ENCODE peak calls at places on chromosomes 4 and X, in nine cellular contexts. U is GM23248, R is GM23338, P is hepatocyte, N is PC-9, W is HCT116, O is H1, G is neural progenitor cell, D is endothelial cell of umbilical vein. B is an unnamed sample. For H4K20me1, the result is how much of the 10 kb centered on the place peaks cover.

GRCh38 chrX:24498181-24498580 is 33.1 kb downstream of the PDK3 start:
- DNase-seq in U (peak), R (peak), P (peak), N (no peak), W (no peak), O (no peak), G (peak), D (peak), B (no peak)

GRCh38 chr4:6177587-6178197 is 22.7 kb downstream of the JAKMIP1 start:
- DNase-seq in U (no peak), R (peak), P (no peak), N (no peak), W (no peak), O (no peak), G (no peak), D (no peak), B (no peak)

GRCh38 chrX:19791562-19791961 is 95.8 kb downstream of the SH3KBP1 start:
- DNase-seq in U (peak), R (no peak), P (no peak), N (no peak), W (no peak), O (no peak), G (no peak), D (no peak), B (no peak)

GRCh38 chr4:180652533-180652932 is 1590.7 kb upstream of the TENM3 start:
- DNase-seq in U (no peak), R (no peak), P (no peak), N (no peak), W (no peak), O (no peak), G (no peak), D (no peak), B (no peak)

GRCh38 chrX:140505421-140506337 is 810 bp upstream of the SOX3 start:
- DNase-seq in U (no peak), R (peak), P (no peak), N (no peak), W (no peak), O (no peak), G (peak), D (no peak), B (no peak)

GRCh38 chr4:123443401-123444297 is 47.1 kb downstream of the SPRY1 start:
- DNase-seq in U (no peak), R (peak), P (no peak), N (no peak), W (no peak), O (no peak), G (peak), D (no peak), B (no peak)

GRCh38 chr4:66564901-66565648 is 894.8 kb upstream of the EPHA5 start:
- DNase-seq in U (peak), R (no peak), P (peak), N (no peak), W (no peak), O (no peak), G (no peak), D (no peak), B (no peak)

GRCh38 chr4:157997296-157997695 is 175.5 kb downstream of the GASK1B start:
- DNase-seq in U (no peak), R (no peak), P (no peak), N (no peak), W (no peak), O (no peak), G (no peak), D (no peak), B (no peak)

GRCh38 chr4:22661443-22661842 is 31.3 kb upstream of the GBA3 start:
- DNase-seq in U (peak), R (no peak), P (no peak), N (no peak), W (no peak), O (no peak), G (no peak), D (no peak), B (peak)

GRCh38 chr4:36241771-36242170 is 2.5 kb downstream of the ARAP2 start:
- DNase-seq in U (no peak), R (no peak), P (no peak), N (no peak), W (no peak), O (no peak), G (no peak), D (no peak), B (no peak)

GRCh38 chr4:83644677-83645639 is 109.0 kb downstream of the GPAT3 start:
- DNase-seq in U (peak), R (peak), P (peak), N (no peak), W (peak), O (no peak), G (peak), D (peak), B (peak)

GRCh38 chrX:18410038-18410437 is 15.4 kb upstream of the CDKL5 start:
- DNase-seq in U (peak), R (peak), P (peak), N (no peak), W (peak), O (no peak), G (peak), D (peak), B (no peak)

GRCh38 chr4:85423414-85423813 is 51.5 kb upstream of the ARHGAP24 start:
- DNase-seq in U (peak), R (no peak), P (no peak), N (peak), W (no peak), O (no peak), G (no peak), D (no peak), B (peak)

GRCh38 chr4:40675166-40675565 is 45.5 kb upstream of the RBM47 start:
- DNase-seq in U (no peak), R (no peak), P (no peak), N (peak), W (no peak), O (no peak), G (no peak), D (no peak), B (peak)

GRCh38 chr4:151197258-151197657 is 79.7 kb upstream of the PRSS48 start:
- DNase-seq in U (peak), R (no peak), P (no peak), N (no peak), W (no peak), O (no peak), G (no peak), D (no peak), B (no peak)

GRCh38 chrX:151151668-151152267 is 24.6 kb upstream of the GPR50 start:
- DNase-seq in U (peak), R (peak), P (peak), N (peak), W (peak), O (no peak), G (peak), D (peak), B (peak)

GRCh38 chr4:183335369-183335940 is 13.2 kb upstream of the CLDN24 start:
- DNase-seq in U (peak), R (no peak), P (peak), N (peak), W (peak), O (no peak), G (no peak), D (peak), B (peak)

GRCh38 chr4:24642941-24643628 is 58.7 kb upstream of the DHX15 start:
- DNase-seq in U (peak), R (no peak), P (peak), N (peak), W (no peak), O (no peak), G (no peak), D (no peak), B (no peak)

GRCh38 chr4:45693746-45694145 is 430.1 kb downstream of the GABRG1 start:
- DNase-seq in U (peak), R (no peak), P (peak), N (no peak), W (no peak), O (no peak), G (no peak), D (no peak), B (no peak)

GRCh38 chrX:136708348-136708747 is 60.4 kb downstream of the CD40LG start:
- DNase-seq in U (peak), R (no peak), P (no peak), N (peak), W (no peak), O (no peak), G (peak), D (peak), B (no peak)

GRCh38 chr4:176778063-176778462 is 14.7 kb downstream of the VEGFC start:
- DNase-seq in U (peak), R (no peak), P (no peak), N (peak), W (no peak), O (no peak), G (no peak), D (peak), B (peak)

GRCh38 chr4:42396361-42397255 is 680 bp upstream of the SHISA3 start:
- DNase-seq in U (peak), R (peak), P (no peak), N (no peak), W (no peak), O (no peak), G (peak), D (no peak), B (no peak)
- TF ChIP-seq EZH2 in U (no peak), R (peak), P (peak), N (no peak), W (no peak), O (peak), G (peak), D (no peak), B (peak)

GRCh38 chrX:153723351-153724251 is 586 bp downstream of the BCAP31 start:
- DNase-seq in U (peak), R (peak), P (peak), N (peak), W (no peak), O (no peak), G (peak), D (peak), B (peak)

GRCh38 chrX:153719701-153720100 is 4.5 kb downstream of the BCAP31 start:
- DNase-seq in U (no peak), R (no peak), P (no peak), N (no peak), W (no peak), O (no peak), G (no peak), D (no peak), B (no peak)

GRCh38 chrX:153717445-153717844 is 6.7 kb downstream of the BCAP31 start:
- DNase-seq in U (no peak), R (no peak), P (no peak), N (no peak), W (no peak), O (no peak), G (no peak), D (no peak), B (no peak)

GRCh38 chrX:153722704-153723350 is 1.4 kb downstream of the BCAP31 start:
- DNase-seq in U (peak), R (no peak), P (no peak), N (peak), W (no peak), O (no peak), G (no peak), D (peak), B (peak)

DNA sequence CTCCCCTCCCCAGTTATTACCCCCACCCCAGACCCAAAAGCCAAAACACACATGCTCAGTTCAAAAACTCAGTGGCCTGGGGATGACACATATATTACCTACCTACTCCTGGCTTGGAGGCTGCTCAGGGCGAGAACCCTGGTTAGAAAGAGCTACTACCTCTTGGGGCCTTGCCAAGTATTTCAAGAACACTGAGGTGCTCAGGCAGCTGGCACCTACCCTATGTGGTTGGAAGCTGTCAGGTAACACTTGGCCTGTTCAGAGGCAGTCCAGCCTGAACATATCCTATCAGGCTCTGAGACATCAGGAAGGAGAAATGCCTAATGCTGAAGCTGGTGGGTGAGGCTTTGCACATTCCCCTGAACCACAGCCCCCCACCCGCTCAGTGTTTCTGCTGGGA is 4.9 kb downstream of the BCAP31 start:
- DNase-seq in U (no peak), R (no peak), P (no peak), N (no peak), W (no peak), O (no peak), G (no peak), D (no peak), B (peak)
- H4K20me1 ChIP-seq in U (under half), R (under half), P (under half), N (under half), W (under half), O (under half), G (under half), D (under half), B (under half)

DNA sequence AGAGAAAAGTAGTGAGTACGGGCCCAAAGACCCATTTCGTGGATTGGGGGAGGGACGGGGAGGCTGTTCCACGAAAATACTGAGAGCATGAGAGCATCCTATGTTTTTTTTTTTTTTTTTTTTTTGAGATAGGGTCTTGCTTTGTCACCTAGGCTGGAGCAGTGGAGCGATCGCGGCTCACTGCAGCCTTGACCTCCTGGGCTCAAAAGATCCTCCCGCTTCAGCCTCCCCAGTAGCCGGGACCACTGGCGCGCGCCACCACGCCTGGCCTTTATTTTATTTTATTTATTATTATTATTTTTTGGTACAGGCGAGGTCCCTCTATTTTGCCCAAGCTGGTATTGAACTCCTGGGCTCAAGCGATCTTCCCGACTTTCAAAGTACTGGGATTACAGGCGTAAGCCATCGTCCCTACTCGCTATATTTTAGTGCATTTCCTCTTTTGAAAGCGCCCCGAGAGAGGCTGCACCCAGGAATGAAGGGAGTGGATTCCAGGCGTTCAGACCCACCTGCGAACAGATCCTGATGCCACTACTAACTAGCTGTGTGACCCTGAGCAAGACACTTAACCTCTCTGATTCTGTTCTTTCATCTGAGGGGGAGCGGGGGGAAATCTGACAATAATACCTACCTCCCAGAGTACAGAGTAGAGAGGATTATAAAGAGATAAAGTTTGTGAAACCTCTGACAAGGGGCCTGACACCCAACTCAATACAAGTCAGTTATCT is 5.4 kb upstream of the MSX1 start:
- DNase-seq in U (no peak), R (no peak), P (no peak), N (no peak), W (no peak), O (no peak), G (no peak), D (no peak), B (no peak)
- TF ChIP-seq EZH2 in U (no peak), R (peak), P (no peak), N (no peak), W (no peak), O (no peak), G (no peak), D (no peak), B (no peak)

DNA sequence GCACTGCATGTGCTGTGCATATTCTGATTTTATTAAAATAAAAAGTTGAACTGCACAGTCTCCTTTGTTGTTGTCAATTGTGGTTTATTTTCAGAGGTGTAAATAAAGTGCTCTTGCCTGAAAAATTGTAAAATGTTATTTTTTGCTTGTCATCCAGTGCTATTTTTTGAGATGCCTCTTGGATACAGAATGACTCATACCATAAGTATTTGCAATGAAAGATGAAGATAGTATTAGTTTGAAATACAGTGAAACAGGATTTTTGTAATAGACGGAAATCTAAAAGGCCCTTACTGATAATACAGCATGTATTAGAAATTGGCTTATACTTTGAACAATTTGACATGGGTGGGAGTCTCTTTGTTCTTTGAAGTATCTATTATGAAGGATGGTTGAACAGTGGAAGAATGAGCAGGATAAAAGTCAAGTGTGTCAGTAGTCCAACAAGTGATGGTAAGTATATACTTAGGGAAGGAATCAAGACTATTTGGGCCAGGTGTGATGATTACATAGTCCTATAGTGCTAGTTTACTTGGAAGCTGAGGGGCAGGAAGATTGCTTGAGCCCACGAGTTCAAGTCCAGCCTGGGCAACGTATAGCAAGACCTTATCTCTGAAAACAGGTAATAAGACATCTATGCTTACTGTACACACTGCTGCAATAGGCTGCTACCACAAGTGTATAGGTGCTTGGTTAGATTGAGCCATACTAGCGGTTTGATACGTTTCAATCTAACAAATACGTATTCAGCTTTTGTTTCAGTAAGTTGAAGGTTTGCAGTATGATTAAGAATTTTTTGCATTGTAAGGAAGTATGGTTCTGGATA is 16.4 kb downstream of the DDX3X start:
- DNase-seq in U (peak), R (peak), P (no peak), N (no peak), W (no peak), O (no peak), G (no peak), D (peak), B (no peak)
- H4K20me1 ChIP-seq in U (under half), R (under half), P (under half), N (under half), W (under half), O (under half), G (under half), D (under half), B (under half)

DNA sequence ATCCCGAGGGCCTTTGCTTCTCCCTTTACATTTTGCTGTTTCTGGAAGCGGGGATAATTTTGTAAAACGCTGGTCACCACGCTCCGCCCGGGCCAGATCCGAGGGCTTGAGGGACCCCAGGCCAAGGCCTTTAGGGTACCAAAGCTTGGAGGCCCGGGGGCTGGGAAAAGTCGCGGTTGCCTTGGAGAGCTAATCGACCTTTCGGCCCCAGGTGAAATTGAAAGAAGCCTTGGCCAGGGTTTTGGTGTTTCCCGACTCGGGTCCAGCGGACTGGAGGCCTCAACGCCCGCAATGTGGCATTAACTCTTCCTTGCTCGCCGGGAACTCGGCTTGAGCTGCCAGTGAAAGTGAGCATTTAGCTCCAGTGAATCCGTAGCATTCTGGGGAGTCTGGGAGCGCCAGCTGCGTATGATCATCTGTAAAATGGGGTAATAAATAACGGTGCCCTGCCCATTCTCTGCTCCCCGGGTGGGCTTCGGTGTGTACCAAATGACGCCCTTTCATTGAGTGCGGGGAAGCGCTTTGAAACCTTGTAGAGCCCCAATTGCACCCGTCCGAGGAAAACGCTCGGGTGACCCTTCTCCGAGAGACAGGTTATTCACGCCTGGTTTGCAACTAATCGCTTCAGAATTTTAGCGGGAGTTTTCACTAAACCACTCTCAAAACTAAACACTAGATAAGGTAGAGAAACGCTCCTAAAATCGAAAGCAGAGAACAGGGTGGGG is 4.4 kb downstream of the NKX3-2 start:
- DNase-seq in U (no peak), R (peak), P (no peak), N (no peak), W (no peak), O (no peak), G (no peak), D (no peak), B (no peak)
- TF ChIP-seq EZH2 in U (no peak), R (peak), P (peak), N (no peak), W (no peak), O (peak), G (peak), D (peak), B (peak)

GRCh38 chrX:68398286-68398685 is 35.0 kb downstream of the OPHN1 start:
- DNase-seq in U (no peak), R (no peak), P (no peak), N (no peak), W (no peak), O (no peak), G (no peak), D (no peak), B (no peak)

GRCh38 chrX:68402094-68402493 is 31.2 kb downstream of the OPHN1 start:
- DNase-seq in U (no peak), R (no peak), P (no peak), N (no peak), W (no peak), O (no peak), G (no peak), D (no peak), B (no peak)

GRCh38 chrX:68409154-68409553 is 24.1 kb downstream of the OPHN1 start:
- DNase-seq in U (no peak), R (no peak), P (no peak), N (no peak), W (no peak), O (no peak), G (no peak), D (no peak), B (no peak)

GRCh38 chrX:68403060-68403459 is 30.2 kb downstream of the OPHN1 start:
- DNase-seq in U (no peak), R (no peak), P (no peak), N (no peak), W (no peak), O (no peak), G (no peak), D (no peak), B (no peak)

DNA sequence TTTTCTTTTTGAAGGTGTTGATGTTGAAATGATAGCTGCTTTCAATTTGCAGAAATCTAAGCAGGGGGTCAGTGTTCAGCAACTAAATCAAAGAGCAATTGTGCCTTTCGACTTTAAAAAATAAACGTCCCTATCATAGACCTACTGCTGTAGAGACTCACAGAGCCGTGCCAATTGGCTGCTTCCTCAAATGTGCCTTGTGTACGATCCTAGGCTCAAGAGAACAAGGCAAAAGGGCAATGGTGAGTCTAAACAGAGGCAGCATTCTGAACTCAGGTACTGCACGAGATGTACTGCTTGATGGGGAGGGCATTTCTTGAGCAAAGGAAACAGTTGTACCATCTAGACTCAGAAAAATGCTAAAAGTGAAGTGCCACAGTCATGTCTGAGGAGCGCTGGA is 29.8 kb downstream of the OPHN1 start:
- DNase-seq in U (no peak), R (no peak), P (no peak), N (no peak), W (no peak), O (no peak), G (no peak), D (no peak), B (no peak)
- H4K20me1 ChIP-seq in U (under half), R (under half), P (under half), N (under half), W (under half), O (under half), G (under half), D (under half), B (under half)